ENCODE peak calls at places on chromosomes 6 and 20, in four cellular contexts. One of them, this sample, is unnamed.

GRCh38 chr6:28003059-28003458 is 46.0 kb downstream of the OR2B6 start:
- DNase-seq in heart right ventricle: no peak
- DNase-seq in choroid plexus epithelial cell: no peak
- DNase-seq in RPMI7951: no peak
- DNase-seq in this sample: no peak

GRCh38 chr20:46484954-46485353 is 28.4 kb downstream of the ZNF334 start:
- DNase-seq in heart right ventricle: no peak
- DNase-seq in choroid plexus epithelial cell: no peak
- DNase-seq in RPMI7951: no peak
- DNase-seq in this sample: no peak

GRCh38 chr20:31606928-31607639 is 2.0 kb downstream of the ID1 start:
- DNase-seq in RPMI7951: peak; percentile 71
- DNase-seq in choroid plexus epithelial cell: peak; percentile 82
- DNase-seq in heart right ventricle: peak; percentile 50
- DNase-seq in this sample: peak; percentile 93

GRCh38 chr6:10417681-10418104 is 2.8 kb upstream of the TFAP2A start:
- DNase-seq in RPMI7951: no peak
- DNase-seq in heart right ventricle: no peak
- DNase-seq in choroid plexus epithelial cell: no peak
- DNase-seq in this sample: no peak

GRCh38 chr6:11428351-11428750 is 109.2 kb upstream of the TMEM170B start:
- DNase-seq in choroid plexus epithelial cell: no peak
- DNase-seq in RPMI7951: no peak
- DNase-seq in heart right ventricle: no peak
- DNase-seq in this sample: peak; percentile 30

GRCh38 chr6:37139223-37139962 is 30.6 kb upstream of the PIM1 start:
- DNase-seq in heart right ventricle: no peak
- DNase-seq in RPMI7951: no peak
- DNase-seq in choroid plexus epithelial cell: no peak
- DNase-seq in this sample: no peak

GRCh38 chr20:38962898-38963484 is 847 bp downstream of the DHX35 start:
- DNase-seq in choroid plexus epithelial cell: no peak
- DNase-seq in RPMI7951: no peak
- DNase-seq in heart right ventricle: no peak
- DNase-seq in this sample: peak; percentile 26

GRCh38 chr6:13397359-13398080 is 69.2 kb upstream of the TBC1D7 start:
- DNase-seq in heart right ventricle: no peak
- DNase-seq in choroid plexus epithelial cell: no peak
- DNase-seq in RPMI7951: no peak
- DNase-seq in this sample: no peak

GRCh38 chr20:1844723-1845523 is 50.3 kb upstream of the SIRPA start:
- DNase-seq in RPMI7951: no peak
- DNase-seq in choroid plexus epithelial cell: peak; percentile 80
- DNase-seq in heart right ventricle: peak; percentile 49
- DNase-seq in this sample: no peak

GRCh38 chr6:14975124-14975815 is 270.6 kb upstream of the JARID2 start:
- DNase-seq in choroid plexus epithelial cell: peak; percentile 6
- DNase-seq in RPMI7951: peak; percentile 28
- DNase-seq in heart right ventricle: no peak
- DNase-seq in this sample: peak; percentile 19

GRCh38 chr20:46992640-46993035 is 98.0 kb downstream of the EYA2 start:
- DNase-seq in heart right ventricle: no peak
- DNase-seq in choroid plexus epithelial cell: no peak
- DNase-seq in RPMI7951: no peak
- DNase-seq in this sample: no peak

GRCh38 chr20:62768815-62769287 is 27.4 kb upstream of the MRGBP start:
- DNase-seq in choroid plexus epithelial cell: peak; percentile 58
- DNase-seq in heart right ventricle: no peak
- DNase-seq in RPMI7951: peak; percentile 37
- DNase-seq in this sample: no peak

GRCh38 chr6:4178737-4179333 is 43.5 kb upstream of the ECI2 start:
- DNase-seq in choroid plexus epithelial cell: no peak
- DNase-seq in heart right ventricle: no peak
- DNase-seq in RPMI7951: no peak
- DNase-seq in this sample: no peak

GRCh38 chr20:49706548-49707517 is 6.8 kb downstream of the B4GALT5 start:
- DNase-seq in choroid plexus epithelial cell: no peak
- DNase-seq in heart right ventricle: no peak
- DNase-seq in RPMI7951: no peak
- DNase-seq in this sample: no peak

GRCh38 chr6:10558575-10558974 is 37.4 kb downstream of the GCNT2 start:
- DNase-seq in RPMI7951: no peak
- DNase-seq in heart right ventricle: peak; percentile 43
- DNase-seq in choroid plexus epithelial cell: no peak
- DNase-seq in this sample: no peak

GRCh38 chr20:49747707-49748524 is 34.2 kb upstream of the B4GALT5 start:
- DNase-seq in choroid plexus epithelial cell: peak; percentile 59
- DNase-seq in heart right ventricle: peak; percentile 93
- DNase-seq in RPMI7951: peak; percentile 55
- DNase-seq in this sample: no peak

GRCh38 chr6:113352831-113353230 is 504.3 kb upstream of the MARCKS start:
- DNase-seq in RPMI7951: no peak
- DNase-seq in heart right ventricle: no peak
- DNase-seq in choroid plexus epithelial cell: no peak
- DNase-seq in this sample: peak; percentile 54

GRCh38 chr20:61705909-61706308 is 359.8 kb downstream of the TAF4 start:
- DNase-seq in choroid plexus epithelial cell: no peak
- DNase-seq in RPMI7951: no peak
- DNase-seq in heart right ventricle: no peak
- DNase-seq in this sample: no peak

GRCh38 chr6:155483858-155484257 is 28.2 kb upstream of the NOX3 start:
- DNase-seq in heart right ventricle: no peak
- DNase-seq in RPMI7951: peak; percentile 49
- DNase-seq in choroid plexus epithelial cell: peak; percentile 81
- DNase-seq in this sample: no peak

GRCh38 chr6:122102026-122102425 is 297.4 kb upstream of the HSF2 start:
- DNase-seq in RPMI7951: no peak
- DNase-seq in heart right ventricle: no peak
- DNase-seq in choroid plexus epithelial cell: no peak
- DNase-seq in this sample: no peak

GRCh38 chr6:6918216-6918983 is 189.4 kb upstream of the RREB1 start:
- DNase-seq in choroid plexus epithelial cell: peak; percentile 72
- DNase-seq in RPMI7951: peak; percentile 27
- DNase-seq in heart right ventricle: no peak
- DNase-seq in this sample: peak; percentile 36

GRCh38 chr6:138440758-138441362 is 36.8 kb downstream of the HEBP2 start:
- DNase-seq in RPMI7951: no peak
- DNase-seq in heart right ventricle: no peak
- DNase-seq in choroid plexus epithelial cell: no peak
- DNase-seq in this sample: no peak

GRCh38 chr6:128095362-128095761 is 194.5 kb upstream of the THEMIS start:
- DNase-seq in choroid plexus epithelial cell: no peak
- DNase-seq in heart right ventricle: no peak
- DNase-seq in RPMI7951: peak; percentile 9
- DNase-seq in this sample: no peak

GRCh38 chr6:99282479-99283062 is 66.9 kb downstream of the FAXC start:
- DNase-seq in choroid plexus epithelial cell: peak; percentile 58
- DNase-seq in heart right ventricle: no peak
- DNase-seq in RPMI7951: peak; percentile 25
- DNase-seq in this sample: peak; percentile 59

GRCh38 chr20:1711266-1711665 is 53.7 kb upstream of the SIRPG start:
- DNase-seq in heart right ventricle: no peak
- DNase-seq in choroid plexus epithelial cell: no peak
- DNase-seq in RPMI7951: peak; percentile 59
- DNase-seq in this sample: no peak

GRCh38 chr20:63696311-63696627 is 183 bp upstream of the TNFRSF6B start:
- DNase-seq in choroid plexus epithelial cell: peak; percentile 55
- DNase-seq in RPMI7951: no peak
- DNase-seq in heart right ventricle: peak; percentile 12
- DNase-seq in this sample: no peak

GRCh38 chr6:87277123-87277522 is 45.3 kb upstream of the SMIM8 start:
- DNase-seq in heart right ventricle: no peak
- DNase-seq in choroid plexus epithelial cell: peak; percentile 55
- DNase-seq in RPMI7951: peak; percentile 17
- DNase-seq in this sample: peak; percentile 53

GRCh38 chr6:41231246-41231645 is 3.1 kb downstream of the TREML4 start:
- DNase-seq in RPMI7951: no peak
- DNase-seq in choroid plexus epithelial cell: no peak
- DNase-seq in heart right ventricle: no peak
- DNase-seq in this sample: no peak

GRCh38 chr20:56433880-56434255 is 21.8 kb downstream of the CASS4 start:
- DNase-seq in choroid plexus epithelial cell: peak; percentile 91
- DNase-seq in heart right ventricle: no peak
- DNase-seq in RPMI7951: peak; percentile 57
- DNase-seq in this sample: peak; percentile 51

GRCh38 chr20:50625986-50626677 is 65.2 kb downstream of the RIPOR3 start:
- DNase-seq in choroid plexus epithelial cell: peak; percentile 66
- DNase-seq in heart right ventricle: peak; percentile 58
- DNase-seq in RPMI7951: peak; percentile 50
- DNase-seq in this sample: peak; percentile 70

GRCh38 chr6:22694092-22694724 is 124.8 kb downstream of the HDGFL1 start:
- DNase-seq in heart right ventricle: no peak
- DNase-seq in RPMI7951: no peak
- DNase-seq in choroid plexus epithelial cell: no peak
- DNase-seq in this sample: no peak

GRCh38 chr6:139655783-139656705 is 281.6 kb upstream of the CITED2 start:
- DNase-seq in RPMI7951: no peak
- DNase-seq in heart right ventricle: no peak
- DNase-seq in choroid plexus epithelial cell: peak; percentile 35
- DNase-seq in this sample: no peak

GRCh38 chr6:83047065-83047754 is 18.4 kb downstream of the UBE3D start:
- DNase-seq in heart right ventricle: no peak
- DNase-seq in RPMI7951: no peak
- DNase-seq in choroid plexus epithelial cell: no peak
- DNase-seq in this sample: no peak

GRCh38 chr6:88166493-88166900 is 350 bp upstream of the CNR1 start:
- DNase-seq in choroid plexus epithelial cell: no peak
- DNase-seq in heart right ventricle: no peak
- DNase-seq in RPMI7951: no peak
- DNase-seq in this sample: no peak

GRCh38 chr20:41632896-41633295 is 14.7 kb upstream of the CHD6 start:
- DNase-seq in RPMI7951: peak; percentile 59
- DNase-seq in heart right ventricle: no peak
- DNase-seq in choroid plexus epithelial cell: no peak
- DNase-seq in this sample: peak; percentile 62

GRCh38 chr6:111600588-111601440 is 4.9 kb downstream of the TRAF3IP2 start:
- DNase-seq in choroid plexus epithelial cell: no peak
- DNase-seq in heart right ventricle: no peak
- DNase-seq in RPMI7951: no peak
- DNase-seq in this sample: no peak

GRCh38 chr20:61956396-61957342 is 109.0 kb downstream of the TAF4 start:
- DNase-seq in heart right ventricle: no peak
- DNase-seq in RPMI7951: no peak
- DNase-seq in choroid plexus epithelial cell: peak; percentile 16
- DNase-seq in this sample: no peak

GRCh38 chr6:119148102-119148824 is 69.8 kb upstream of the FAM184A start:
- DNase-seq in RPMI7951: peak; percentile 76
- DNase-seq in choroid plexus epithelial cell: peak; percentile 91
- DNase-seq in heart right ventricle: peak; percentile 50
- DNase-seq in this sample: peak; percentile 68

GRCh38 chr6:112202639-112203341 is 51.6 kb downstream of the LAMA4 start:
- DNase-seq in choroid plexus epithelial cell: peak; percentile 85
- DNase-seq in heart right ventricle: no peak
- DNase-seq in RPMI7951: peak; percentile 72
- DNase-seq in this sample: peak; percentile 38